ENCODE peak calls at places on chromosomes 12 and 14, in seven cellular contexts. P is neural progenitor cell, J is mesothelial cell of epicardium, S is AG04450, F is GM13976, Q is transverse colon, O is omental fat pad. G is an unnamed sample.

GRCh38 chr14:103597623-103598372 is 31.2 kb upstream of the KLC1 start:
- DNase-seq in P (no peak), J (no peak), S (peak), F (no peak), Q (no peak), O (peak), G (no peak)

GRCh38 chr12:9258676-9259075 is 50.5 kb upstream of the PZP start:
- DNase-seq in P (no peak), J (no peak), S (no peak), F (no peak), Q (no peak), O (no peak), G (no peak)

GRCh38 chr14:94867931-94868597 is 98.2 kb upstream of the GSC start:
- DNase-seq in P (peak), J (no peak), S (no peak), F (no peak), Q (no peak), O (no peak), G (no peak)

GRCh38 chr12:100442403-100442802 is 31.3 kb upstream of the NR1H4 start:
- DNase-seq in P (no peak), J (no peak), S (no peak), F (no peak), Q (no peak), O (no peak), G (no peak)

GRCh38 chr12:50772470-50772869 is 8.6 kb downstream of the ATF1 start:
- DNase-seq in P (no peak), J (no peak), S (no peak), F (no peak), Q (no peak), O (no peak), G (no peak)

GRCh38 chr12:122729583-122730214 is 945 bp downstream of the HCAR1 start:
- DNase-seq in P (no peak), J (no peak), S (no peak), F (no peak), Q (no peak), O (no peak), G (no peak)

GRCh38 chr14:50040401-50040775 is 76.0 kb downstream of the VCPKMT start:
- DNase-seq in P (no peak), J (no peak), S (peak), F (peak), Q (peak), O (no peak), G (no peak)

GRCh38 chr12:11573880-11574279 is 75.6 kb upstream of the ETV6 start:
- DNase-seq in P (no peak), J (no peak), S (no peak), F (no peak), Q (no peak), O (no peak), G (no peak)

GRCh38 chr14:94047581-94047980 is 21.4 kb downstream of the OTUB2 start:
- DNase-seq in P (no peak), J (no peak), S (no peak), F (no peak), Q (no peak), O (no peak), G (no peak)

GRCh38 chr12:123808167-123808566 is 46.1 kb downstream of the DNAH10 start:
- DNase-seq in P (peak), J (no peak), S (no peak), F (no peak), Q (no peak), O (no peak), G (no peak)

GRCh38 chr12:46265734-46266133 is 3.1 kb downstream of the SLC38A1 start:
- DNase-seq in P (no peak), J (no peak), S (no peak), F (peak), Q (no peak), O (no peak), G (no peak)

GRCh38 chr12:53252349-53252916 is 15.7 kb upstream of the ESPL1 start:
- DNase-seq in P (no peak), J (no peak), S (no peak), F (no peak), Q (peak), O (no peak), G (no peak)

GRCh38 chr12:6752181-6752930 is 585 bp downstream of the MLF2 start:
- DNase-seq in P (peak), J (no peak), S (no peak), F (no peak), Q (peak), O (no peak), G (no peak)

GRCh38 chr14:70571139-70571538 is 29.3 kb downstream of the MED6 start:
- DNase-seq in P (no peak), J (no peak), S (no peak), F (no peak), Q (no peak), O (no peak), G (no peak)

GRCh38 chr12:53484686-53485567 is 14.3 kb downstream of the MAP3K12 start:
- DNase-seq in P (no peak), J (no peak), S (no peak), F (no peak), Q (no peak), O (no peak), G (no peak)

GRCh38 chr12:32893458-32893857 is 3.1 kb downstream of the PKP2 start:
- DNase-seq in P (no peak), J (no peak), S (no peak), F (no peak), Q (no peak), O (no peak), G (no peak)

GRCh38 chr12:52126605-52127578 is 47.4 kb downstream of the SMIM41 start:
- DNase-seq in P (no peak), J (no peak), S (no peak), F (peak), Q (no peak), O (no peak), G (peak)

GRCh38 chr12:26091837-26092236 is 33.0 kb downstream of the BHLHE41 start:
- DNase-seq in P (peak), J (no peak), S (no peak), F (no peak), Q (no peak), O (no peak), G (no peak)
- TF ChIP-seq CTCF in P (peak), J (no peak), S (peak), F (no peak), Q (no peak), O (no peak), G (peak)

DNA sequence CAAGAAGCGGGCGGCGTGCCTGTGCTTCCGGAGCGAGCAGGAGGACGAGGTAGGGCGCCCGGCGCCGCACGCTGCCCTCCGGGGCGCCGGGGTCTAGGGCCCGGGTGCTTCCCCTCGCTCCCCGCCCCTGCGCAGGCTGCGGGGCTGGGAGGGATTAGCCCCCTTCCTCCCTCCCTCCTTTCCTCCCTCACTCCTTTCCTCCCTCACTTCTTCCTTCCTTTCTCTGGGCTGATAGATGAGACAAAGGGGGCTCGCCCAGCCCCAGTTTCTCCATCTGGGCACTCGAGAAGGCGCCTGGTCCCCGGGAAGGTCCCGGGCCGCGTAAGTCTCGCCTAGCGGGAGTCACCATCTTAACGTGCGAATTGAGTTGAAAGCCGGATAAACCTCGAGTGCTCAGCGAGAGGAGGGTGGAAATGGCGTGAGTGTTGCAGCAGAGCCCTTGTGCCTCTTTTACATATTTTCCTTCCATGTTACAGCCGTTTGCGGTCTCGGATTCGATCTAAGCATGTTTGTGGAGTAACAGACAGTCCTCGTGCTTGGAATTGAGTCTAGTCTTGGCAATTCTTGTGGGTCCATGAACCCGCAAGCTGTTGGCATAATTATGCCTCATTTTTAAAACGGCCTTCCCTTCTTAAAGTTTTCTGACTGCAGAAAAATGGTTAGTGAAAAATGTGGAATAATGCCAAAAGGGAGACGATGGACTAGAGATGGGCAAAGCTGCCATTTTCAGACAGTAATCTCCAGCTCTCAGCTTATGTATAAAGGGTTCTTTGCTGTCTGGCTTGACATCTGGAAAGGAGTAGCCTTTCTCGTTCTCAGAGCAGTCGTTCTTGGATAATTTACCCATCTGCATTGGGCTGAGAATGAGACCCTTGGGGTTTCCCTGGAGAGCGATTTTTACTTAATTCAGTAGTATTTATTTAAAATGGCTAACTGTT is 917 bp downstream of the NUDT4 start:
- DNase-seq in P (peak), J (no peak), S (peak), F (peak), Q (peak), O (no peak), G (no peak)
- TF ChIP-seq CTCF in P (no peak), J (no peak), S (no peak), F (no peak), Q (no peak), O (no peak), G (no peak)

GRCh38 chr12:90234455-90234854 is 525.8 kb upstream of the ATP2B1 start:
- DNase-seq in P (no peak), J (no peak), S (no peak), F (no peak), Q (no peak), O (no peak), G (no peak)
- TF ChIP-seq CTCF in P (no peak), J (no peak), S (no peak), F (no peak), Q (no peak), O (no peak), G (no peak)

GRCh38 chr14:59704054-59704453 is 127.4 kb upstream of the CCDC175 start:
- DNase-seq in P (no peak), J (no peak), S (no peak), F (no peak), Q (no peak), O (no peak), G (no peak)

GRCh38 chr14:59705245-59705644 is 128.6 kb upstream of the CCDC175 start:
- DNase-seq in P (no peak), J (no peak), S (no peak), F (no peak), Q (no peak), O (no peak), G (no peak)

GRCh38 chr14:59705866-59706265 is 129.3 kb upstream of the CCDC175 start:
- DNase-seq in P (no peak), J (no peak), S (no peak), F (no peak), Q (no peak), O (no peak), G (no peak)

GRCh38 chr14:59711083-59711482 is 134.5 kb upstream of the CCDC175 start:
- DNase-seq in P (no peak), J (no peak), S (no peak), F (no peak), Q (no peak), O (no peak), G (no peak)

GRCh38 chr14:59707778-59708635 is 131.4 kb upstream of the CCDC175 start:
- DNase-seq in P (no peak), J (no peak), S (no peak), F (no peak), Q (no peak), O (no peak), G (no peak)
- TF ChIP-seq CTCF in P (no peak), J (no peak), S (no peak), F (no peak), Q (no peak), O (no peak), G (peak)

GRCh38 chr12:72432037-72432604 is 160.0 kb downstream of the TRHDE start:
- DNase-seq in P (no peak), J (no peak), S (no peak), F (no peak), Q (peak), O (no peak), G (no peak)
- TF ChIP-seq CTCF in P (no peak), J (no peak), S (no peak), F (no peak), Q (no peak), O (no peak), G (no peak)

GRCh38 chr14:104970231-104971068 is 7.7 kb downstream of the AHNAK2 start:
- DNase-seq in P (peak), J (no peak), S (peak), F (no peak), Q (peak), O (no peak), G (no peak)

GRCh38 chr14:104971447-104972240 is 6.5 kb downstream of the AHNAK2 start:
- DNase-seq in P (no peak), J (no peak), S (no peak), F (no peak), Q (no peak), O (no peak), G (no peak)

GRCh38 chr14:104974146-104974541 is 4.0 kb downstream of the AHNAK2 start:
- DNase-seq in P (no peak), J (peak), S (no peak), F (no peak), Q (no peak), O (no peak), G (no peak)

GRCh38 chr14:104973215-104974145 is 4.7 kb downstream of the AHNAK2 start:
- DNase-seq in P (peak), J (peak), S (peak), F (no peak), Q (peak), O (no peak), G (no peak)

GRCh38 chr14:104972301-104973211 is 5.6 kb downstream of the AHNAK2 start:
- DNase-seq in P (no peak), J (no peak), S (no peak), F (no peak), Q (peak), O (no peak), G (no peak)
- TF ChIP-seq CTCF in P (no peak), J (no peak), S (no peak), F (no peak), Q (peak), O (no peak), G (no peak)

GRCh38 chr14:76762617-76763361 is 1.5 kb downstream of the VASH1 start:
- DNase-seq in P (no peak), J (no peak), S (no peak), F (no peak), Q (no peak), O (no peak), G (peak)

GRCh38 chr14:76761849-76762616 is 765 bp downstream of the VASH1 start:
- DNase-seq in P (no peak), J (no peak), S (no peak), F (no peak), Q (no peak), O (no peak), G (peak)

GRCh38 chr14:76760331-76761197 is 704 bp upstream of the VASH1 start:
- DNase-seq in P (no peak), J (no peak), S (no peak), F (peak), Q (no peak), O (no peak), G (peak)

GRCh38 chr14:76759589-76759988 is 1.7 kb upstream of the VASH1 start:
- DNase-seq in P (no peak), J (no peak), S (no peak), F (peak), Q (no peak), O (no peak), G (no peak)

DNA sequence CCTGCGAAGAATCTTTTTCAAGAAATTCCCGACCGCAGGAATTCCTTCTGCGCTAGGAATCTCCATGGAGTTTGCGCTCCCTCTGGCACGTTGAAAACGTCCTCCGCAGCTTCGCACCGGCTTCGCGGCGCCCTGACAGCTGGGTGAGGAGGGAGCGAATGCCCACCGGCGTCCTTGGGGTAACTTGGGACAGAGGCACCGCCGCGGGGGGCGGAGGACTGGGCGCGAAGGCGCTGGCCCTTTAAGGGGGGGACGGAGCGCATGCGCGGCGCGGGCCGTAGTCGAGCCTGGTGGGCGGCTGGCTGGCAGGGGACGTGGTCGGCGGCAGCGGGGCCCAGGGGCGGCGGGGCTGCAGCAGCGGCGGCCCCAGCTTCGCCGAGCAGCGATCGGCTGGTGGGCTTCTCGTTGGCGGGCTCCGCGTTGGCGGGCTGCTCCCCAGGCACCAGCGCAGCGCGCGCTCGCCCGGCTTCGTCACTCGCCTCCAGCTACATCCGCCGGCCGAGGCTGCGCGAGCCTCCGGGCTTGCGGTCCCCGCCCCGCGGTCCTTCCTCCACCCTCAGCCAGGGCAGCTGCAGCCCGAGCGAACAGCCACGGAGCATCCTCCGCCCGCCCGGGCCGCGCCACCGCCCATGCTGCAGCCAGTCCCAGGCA is at the start of gene VASH1:
- DNase-seq in P (peak), J (peak), S (peak), F (peak), Q (peak), O (no peak), G (peak)
- TF ChIP-seq CTCF in P (no peak), J (no peak), S (no peak), F (no peak), Q (no peak), O (no peak), G (no peak)

GRCh38 chr14:72941286-72941985 is 15.2 kb downstream of the DCAF4 start:
- DNase-seq in P (no peak), J (no peak), S (no peak), F (no peak), Q (no peak), O (no peak), G (no peak)

GRCh38 chr14:72945628-72946027 is 19.4 kb downstream of the DCAF4 start:
- DNase-seq in P (no peak), J (no peak), S (no peak), F (no peak), Q (no peak), O (no peak), G (no peak)

GRCh38 chr14:72939630-72940029 is 13.4 kb downstream of the DCAF4 start:
- DNase-seq in P (no peak), J (no peak), S (no peak), F (no peak), Q (no peak), O (no peak), G (no peak)

GRCh38 chr14:72943876-72944430 is 17.7 kb downstream of the DCAF4 start:
- DNase-seq in P (no peak), J (no peak), S (no peak), F (no peak), Q (no peak), O (no peak), G (no peak)

DNA sequence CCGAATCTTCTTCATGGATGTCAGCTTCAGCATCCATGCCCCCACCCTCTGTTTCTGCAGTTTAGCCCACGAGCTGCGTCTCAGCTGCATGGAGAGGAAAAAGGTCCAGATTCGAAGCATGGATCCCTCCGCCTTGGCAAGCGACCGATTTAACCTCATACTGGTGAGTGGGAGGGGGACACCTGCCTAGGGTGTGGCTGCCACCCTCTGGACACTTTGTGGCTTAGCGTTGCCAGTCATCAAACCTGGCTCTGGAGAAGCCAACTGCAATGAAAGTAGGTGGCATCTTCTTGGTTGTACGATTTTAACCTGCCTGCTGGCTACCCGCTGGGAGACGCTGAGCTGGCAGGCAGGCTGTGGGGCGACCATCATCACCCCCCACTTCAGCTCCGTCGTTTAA is 16.7 kb downstream of the DCAF4 start:
- DNase-seq in P (peak), J (no peak), S (no peak), F (no peak), Q (no peak), O (no peak), G (no peak)
- TF ChIP-seq CTCF in P (peak), J (no peak), S (no peak), F (no peak), Q (no peak), O (no peak), G (no peak)

DNA sequence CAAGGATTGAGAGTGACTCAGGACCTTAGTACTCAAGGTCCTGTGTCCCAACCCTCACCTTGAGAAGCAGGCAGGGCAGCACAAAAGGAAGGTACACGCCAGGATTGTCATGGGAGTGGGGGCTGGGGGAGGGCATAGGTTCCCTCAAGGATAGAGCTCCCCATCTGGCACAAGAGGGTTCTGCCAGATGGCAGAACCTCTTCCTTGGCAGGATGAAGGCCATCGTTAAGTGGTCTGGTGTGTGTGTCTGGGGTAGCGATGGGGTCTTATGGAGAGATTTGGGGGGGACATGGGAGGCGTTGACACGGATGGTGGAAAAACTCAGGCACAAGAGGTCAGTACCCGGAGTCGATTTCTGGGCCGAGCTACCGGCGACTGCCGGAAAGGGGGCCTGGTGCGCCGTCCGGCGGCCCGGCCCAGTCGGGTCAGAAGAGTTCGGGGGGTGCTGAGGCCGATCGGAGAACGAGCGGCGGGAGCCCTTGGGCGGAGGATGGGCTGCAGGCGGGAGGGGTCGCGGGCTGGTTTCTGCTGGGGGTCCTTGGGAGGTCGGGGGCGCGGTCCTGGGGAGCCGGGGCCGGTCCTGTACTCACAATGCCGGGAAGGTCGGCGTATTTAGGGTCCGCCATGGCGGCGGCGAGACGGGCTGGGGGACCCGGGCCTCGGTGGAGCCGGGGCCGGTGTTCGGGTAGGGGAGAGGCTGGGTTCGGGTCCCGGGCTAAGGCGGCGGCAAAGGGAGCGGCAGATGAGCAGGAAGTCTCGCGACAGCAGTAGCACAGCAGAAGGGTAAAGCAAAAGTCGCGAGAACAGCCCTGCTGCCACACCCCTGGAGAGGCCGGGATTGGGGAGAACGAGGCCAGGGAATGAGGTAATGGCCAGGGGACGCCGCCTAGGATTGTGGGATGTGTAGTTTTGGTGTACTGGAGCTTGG is at the start of gene DCTN2:
- DNase-seq in P (peak), J (peak), S (peak), F (peak), Q (peak), O (peak), G (peak)
- TF ChIP-seq CTCF in P (peak), J (no peak), S (no peak), F (no peak), Q (peak), O (no peak), G (no peak)